ENCODE peak calls at places on chromosome 14, in four cellular contexts. T, Y, V and R are unnamed samples.

GRCh38 chr14:20688167-20688839 is at the start of gene ANG:
- DNase-seq in T (no peak), Y (no peak), V (no peak), R (no peak)

GRCh38 chr14:20680843-20681347 is 3.5 kb upstream of the RNASE4 start:
- DNase-seq in T (no peak), Y (peak), V (no peak), R (peak)

GRCh38 chr14:81529391-81529790 is 4.3 kb downstream of the SEL1L start:
- DNase-seq in T (no peak), Y (no peak), V (no peak), R (no peak)

GRCh38 chr14:31949709-31950108 is 127.4 kb upstream of the ARHGAP5 start:
- DNase-seq in T (no peak), Y (no peak), V (no peak), R (no peak)

GRCh38 chr14:77023001-77023996 is 5.2 kb downstream of the IRF2BPL start:
- DNase-seq in T (peak), Y (no peak), V (no peak), R (no peak)

GRCh38 chr14:59540852-59541251 is 35.8 kb downstream of the CCDC175 start:
- DNase-seq in T (no peak), Y (no peak), V (no peak), R (no peak)

GRCh38 chr14:65462411-65462810 is 49.9 kb downstream of the FUT8 start:
- DNase-seq in T (no peak), Y (no peak), V (no peak), R (no peak)

GRCh38 chr14:64682173-64682710 is 22.0 kb upstream of the PLEKHG3 start:
- DNase-seq in T (no peak), Y (no peak), V (peak), R (no peak)

GRCh38 chr14:100653409-100653808 is 66.2 kb upstream of the BEGAIN start:
- DNase-seq in T (no peak), Y (no peak), V (no peak), R (no peak)

GRCh38 chr14:100679707-100680438 is 46.8 kb upstream of the DLK1 start:
- DNase-seq in T (peak), Y (no peak), V (peak), R (no peak)

GRCh38 chr14:94681300-94682060 is 69.3 kb downstream of the SERPINA3 start:
- DNase-seq in T (peak), Y (peak), V (peak), R (no peak)

GRCh38 chr14:89767861-89768268 is 186.7 kb downstream of the EFCAB11 start:
- DNase-seq in T (no peak), Y (no peak), V (peak), R (no peak)

GRCh38 chr14:89366580-89367448 is 50.2 kb downstream of the FOXN3 start:
- DNase-seq in T (peak), Y (no peak), V (no peak), R (peak)

GRCh38 chr14:40204441-40205175 is 772.4 kb upstream of the FBXO33 start:
- DNase-seq in T (no peak), Y (no peak), V (no peak), R (no peak)

GRCh38 chr14:42469637-42470426 is 863.2 kb downstream of the LRFN5 start:
- DNase-seq in T (no peak), Y (no peak), V (no peak), R (no peak)

GRCh38 chr14:76292561-76292960 is 83.4 kb upstream of the ESRRB start:
- DNase-seq in T (no peak), Y (peak), V (no peak), R (no peak)

GRCh38 chr14:63996016-63996415 is 143.2 kb downstream of the SYNE2 start:
- DNase-seq in T (no peak), Y (no peak), V (no peak), R (no peak)

GRCh38 chr14:78154827-78155226 is 15.3 kb upstream of the NRXN3 start:
- DNase-seq in T (no peak), Y (no peak), V (no peak), R (no peak)

DNA sequence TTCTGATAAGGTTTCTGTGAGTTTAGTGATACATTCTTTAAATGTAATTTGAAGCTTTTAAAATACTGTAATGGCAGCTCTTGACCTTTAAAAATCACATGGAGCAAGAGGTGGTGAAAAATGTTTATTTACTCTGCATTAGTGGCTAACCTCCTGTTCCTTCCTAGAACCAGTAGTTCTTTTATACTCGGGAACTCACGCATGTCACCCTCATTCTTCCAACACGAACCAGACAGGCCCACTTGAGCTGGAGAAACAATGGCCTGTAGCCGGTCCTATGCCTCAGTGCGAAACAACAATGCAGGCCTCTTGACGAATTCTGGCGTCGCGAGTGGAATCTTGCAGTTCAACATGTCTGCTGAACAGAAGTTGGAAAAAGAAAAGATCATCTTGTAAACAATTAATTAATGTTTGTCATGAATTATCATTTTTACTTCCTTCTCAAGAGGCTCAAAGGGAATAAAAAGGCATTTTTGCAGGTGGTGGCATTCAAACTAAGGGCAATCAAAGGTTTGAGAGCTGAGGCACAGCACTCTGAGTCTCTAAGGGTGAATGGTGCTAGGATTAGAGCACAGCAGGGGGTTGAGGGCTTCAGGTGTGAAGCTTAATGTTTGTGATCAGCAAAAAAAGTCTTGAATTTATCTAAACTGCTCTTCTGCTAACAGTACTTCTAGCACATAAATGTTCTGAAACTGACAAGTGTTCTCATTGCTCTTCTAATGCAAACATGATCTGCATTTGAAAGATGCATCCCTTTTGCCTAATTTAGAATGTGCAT is 51.3 kb downstream of the MBIP start:
- DNase-seq in T (no peak), Y (no peak), V (no peak), R (no peak)
- H3K4me3 ChIP-seq in T (no peak), Y (no peak), V (no peak), R (no peak)

GRCh38 chr14:92457018-92457565 is 56.5 kb upstream of the RIN3 start:
- DNase-seq in T (no peak), Y (peak), V (peak), R (no peak)
- TF ChIP-seq CTCF in T (no peak), Y (no peak), V (no peak), R (no peak)

GRCh38 chr14:105300542-105301102 is at the start of gene BRF1:
- DNase-seq in T (peak), Y (peak), V (peak), R (peak)
- H3K4me3 ChIP-seq in T (peak), Y (peak), V (peak), R (peak)

GRCh38 chr14:95895720-95896119 is 19.1 kb downstream of the TUNAR start:
- DNase-seq in T (no peak), Y (no peak), V (no peak), R (no peak)
- TF ChIP-seq CTCF in T (peak), Y (no peak), V (no peak), R (peak)

GRCh38 chr14:70555890-70556289 is 21.1 kb upstream of the ADAM20 start:
- DNase-seq in T (peak), Y (no peak), V (peak), R (peak)
- H3K4me3 ChIP-seq in T (no peak), Y (no peak), V (no peak), R (peak)

GRCh38 chr14:51453869-51454268 is 197.8 kb upstream of the FRMD6 start:
- DNase-seq in T (no peak), Y (no peak), V (no peak), R (no peak)
- TF ChIP-seq CTCF in T (no peak), Y (no peak), V (no peak), R (no peak)